ENCODE peak calls at places on chromosomes 2 and 18, in nine cellular contexts. One of them, this sample, is unnamed.

GRCh38 chr2:236239276-236240065 is 24.7 kb downstream of the ASB18 start:
- DNase-seq in effector memory CD4-positive, alpha-beta T cell: no peak
- DNase-seq in K562: no peak
- DNase-seq in pancreas: no peak
- DNase-seq in fibroblast of lung: no peak
- DNase-seq in lung: no peak
- DNase-seq in mesenchymal stem cell: no peak
- DNase-seq in IMR-90: no peak
- DNase-seq in left ventricle myocardium inferior: no peak
- DNase-seq in this sample: no peak

GRCh38 chr2:120066708-120067547 is 54.1 kb downstream of the EPB41L5 start:
- DNase-seq in effector memory CD4-positive, alpha-beta T cell: no peak
- DNase-seq in K562: no peak
- DNase-seq in pancreas: peak; percentile 17
- DNase-seq in fibroblast of lung: peak; percentile 14
- DNase-seq in lung: peak; percentile 32
- DNase-seq in mesenchymal stem cell: peak; percentile 53
- DNase-seq in IMR-90: peak; percentile 66
- DNase-seq in left ventricle myocardium inferior: no peak
- DNase-seq in this sample: peak; percentile 67

GRCh38 chr2:10378189-10378588 is 69.9 kb downstream of the ODC1 start:
- DNase-seq in effector memory CD4-positive, alpha-beta T cell: no peak
- DNase-seq in K562: no peak
- DNase-seq in pancreas: peak; percentile 51
- DNase-seq in fibroblast of lung: no peak
- DNase-seq in lung: no peak
- DNase-seq in mesenchymal stem cell: no peak
- DNase-seq in IMR-90: no peak
- DNase-seq in left ventricle myocardium inferior: no peak
- DNase-seq in this sample: no peak

GRCh38 chr18:22977847-22978701 is 44.9 kb downstream of the RBBP8 start:
- DNase-seq in effector memory CD4-positive, alpha-beta T cell: no peak
- DNase-seq in K562: no peak
- DNase-seq in pancreas: no peak
- DNase-seq in fibroblast of lung: peak; percentile 94
- DNase-seq in lung: no peak
- DNase-seq in mesenchymal stem cell: peak; percentile 80
- DNase-seq in IMR-90: peak; percentile 89
- DNase-seq in left ventricle myocardium inferior: no peak
- DNase-seq in this sample: peak; percentile 13

GRCh38 chr2:144230452-144231085 is 289.4 kb downstream of the ZEB2 start:
- DNase-seq in effector memory CD4-positive, alpha-beta T cell: no peak
- DNase-seq in K562: peak; percentile 30
- DNase-seq in pancreas: no peak
- DNase-seq in fibroblast of lung: no peak
- DNase-seq in lung: no peak
- DNase-seq in mesenchymal stem cell: peak; percentile 25
- DNase-seq in IMR-90: peak; percentile 45
- DNase-seq in left ventricle myocardium inferior: no peak
- DNase-seq in this sample: no peak

GRCh38 chr2:223488814-223489213 is 113.3 kb downstream of the SCG2 start:
- DNase-seq in effector memory CD4-positive, alpha-beta T cell: no peak
- DNase-seq in K562: peak; percentile 13
- DNase-seq in pancreas: no peak
- DNase-seq in fibroblast of lung: peak; percentile 91
- DNase-seq in lung: no peak
- DNase-seq in mesenchymal stem cell: peak; percentile 89
- DNase-seq in IMR-90: peak; percentile 70
- DNase-seq in left ventricle myocardium inferior: no peak
- DNase-seq in this sample: no peak

GRCh38 chr2:5560981-5561380 is 131.2 kb upstream of the SOX11 start:
- DNase-seq in effector memory CD4-positive, alpha-beta T cell: no peak
- DNase-seq in K562: no peak
- DNase-seq in pancreas: no peak
- DNase-seq in fibroblast of lung: peak; percentile 96
- DNase-seq in lung: no peak
- DNase-seq in mesenchymal stem cell: peak; percentile 25
- DNase-seq in IMR-90: peak; percentile 83
- DNase-seq in left ventricle myocardium inferior: no peak
- DNase-seq in this sample: no peak

GRCh38 chr2:170715062-170715931 is at the start of gene SP5:
- DNase-seq in effector memory CD4-positive, alpha-beta T cell: peak; percentile 22
- DNase-seq in K562: peak; percentile 93
- DNase-seq in pancreas: peak; percentile 72
- DNase-seq in fibroblast of lung: peak; percentile 57
- DNase-seq in lung: peak; percentile 76
- DNase-seq in mesenchymal stem cell: peak; percentile 62
- DNase-seq in IMR-90: peak; percentile 29
- DNase-seq in left ventricle myocardium inferior: peak; percentile 25
- DNase-seq in this sample: peak; percentile 55

GRCh38 chr2:174618179-174618578 is 20.6 kb upstream of the WIPF1 start:
- DNase-seq in effector memory CD4-positive, alpha-beta T cell: no peak
- DNase-seq in K562: no peak
- DNase-seq in pancreas: no peak
- DNase-seq in fibroblast of lung: no peak
- DNase-seq in lung: no peak
- DNase-seq in mesenchymal stem cell: no peak
- DNase-seq in IMR-90: no peak
- DNase-seq in left ventricle myocardium inferior: no peak
- DNase-seq in this sample: no peak

GRCh38 chr2:1613731-1614354 is 130.5 kb downstream of the PXDN start:
- DNase-seq in effector memory CD4-positive, alpha-beta T cell: no peak
- DNase-seq in K562: no peak
- DNase-seq in pancreas: no peak
- DNase-seq in fibroblast of lung: peak; percentile 78
- DNase-seq in lung: no peak
- DNase-seq in mesenchymal stem cell: peak; percentile 54
- DNase-seq in IMR-90: peak; percentile 45
- DNase-seq in left ventricle myocardium inferior: peak; percentile 47
- DNase-seq in this sample: no peak

GRCh38 chr2:71608441-71608840 is 155.1 kb downstream of the DYSF start:
- DNase-seq in effector memory CD4-positive, alpha-beta T cell: no peak
- DNase-seq in K562: no peak
- DNase-seq in pancreas: no peak
- DNase-seq in fibroblast of lung: no peak
- DNase-seq in lung: no peak
- DNase-seq in mesenchymal stem cell: no peak
- DNase-seq in IMR-90: no peak
- DNase-seq in left ventricle myocardium inferior: no peak
- DNase-seq in this sample: no peak

GRCh38 chr2:54419386-54419785 is 36.7 kb upstream of the SPTBN1 start:
- DNase-seq in effector memory CD4-positive, alpha-beta T cell: no peak
- DNase-seq in K562: no peak
- DNase-seq in pancreas: no peak
- DNase-seq in fibroblast of lung: no peak
- DNase-seq in lung: no peak
- DNase-seq in mesenchymal stem cell: no peak
- DNase-seq in IMR-90: no peak
- DNase-seq in left ventricle myocardium inferior: no peak
- DNase-seq in this sample: no peak
- H3K4me1 ChIP-seq in effector memory CD4-positive, alpha-beta T cell: no peaks in the 10 kb centered on the region
- H3K4me1 ChIP-seq in K562: peaks cover 10% of the 10 kb centered on the region
- H3K4me1 ChIP-seq in pancreas: no peaks in the 10 kb centered on the region
- H3K4me1 ChIP-seq in fibroblast of lung: peaks cover 4% of the 10 kb centered on the region
- H3K4me1 ChIP-seq in lung: peaks cover 10% of the 10 kb centered on the region
- H3K4me1 ChIP-seq in mesenchymal stem cell: no peaks in the 10 kb centered on the region
- H3K4me1 ChIP-seq in IMR-90: no peaks in the 10 kb centered on the region
- H3K4me1 ChIP-seq in left ventricle myocardium inferior: peaks cover 82% of the 10 kb centered on the region
- H3K4me1 ChIP-seq in this sample: no peaks in the 10 kb centered on the region

DNA sequence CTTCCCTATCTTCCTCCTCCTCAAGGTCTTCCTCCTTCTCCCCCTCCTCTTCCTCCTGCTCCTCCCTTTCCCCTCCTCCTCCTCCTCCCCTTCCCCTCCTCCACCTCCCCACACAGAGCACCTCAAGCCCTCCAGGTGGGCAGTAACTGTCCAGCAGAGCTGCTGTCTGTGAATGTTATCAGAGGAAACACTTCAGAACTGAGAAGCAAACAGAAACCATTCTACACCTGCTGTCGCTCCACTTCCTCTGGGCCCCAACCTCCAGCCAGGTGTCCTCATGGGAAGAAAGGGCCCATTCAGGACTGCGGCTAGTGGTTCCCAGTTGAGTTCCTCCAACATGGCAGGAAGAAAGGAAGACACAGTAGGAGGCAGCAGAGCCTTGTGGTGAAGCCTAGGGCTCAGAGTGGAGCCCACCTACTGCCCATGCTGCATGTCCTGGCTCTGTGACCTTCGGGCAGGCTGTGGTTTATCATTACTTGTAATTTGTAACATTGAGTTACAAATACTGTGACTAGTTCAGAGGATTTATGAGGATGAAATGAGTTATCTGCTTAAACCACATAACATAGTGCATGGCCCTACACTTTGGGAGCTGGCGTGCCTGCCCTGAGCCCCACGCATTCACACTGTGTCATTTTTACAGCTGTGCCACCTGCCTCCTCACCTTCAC is 165.9 kb upstream of the ID2 start:
- DNase-seq in effector memory CD4-positive, alpha-beta T cell: no peak
- DNase-seq in K562: no peak
- DNase-seq in pancreas: no peak
- DNase-seq in fibroblast of lung: no peak
- DNase-seq in lung: no peak
- DNase-seq in mesenchymal stem cell: no peak
- DNase-seq in IMR-90: no peak
- DNase-seq in left ventricle myocardium inferior: no peak
- DNase-seq in this sample: no peak
- H3K4me1 ChIP-seq in effector memory CD4-positive, alpha-beta T cell: peaks cover 19% of the 10 kb centered on the region
- H3K4me1 ChIP-seq in K562: no peaks in the 10 kb centered on the region
- H3K4me1 ChIP-seq in pancreas: no peaks in the 10 kb centered on the region
- H3K4me1 ChIP-seq in fibroblast of lung: no peaks in the 10 kb centered on the region
- H3K4me1 ChIP-seq in lung: peaks cover 6% of the 10 kb centered on the region
- H3K4me1 ChIP-seq in mesenchymal stem cell: peaks cover 3% of the 10 kb centered on the region
- H3K4me1 ChIP-seq in IMR-90: peaks cover 3% of the 10 kb centered on the region
- H3K4me1 ChIP-seq in left ventricle myocardium inferior: peaks cover 27% of the 10 kb centered on the region
- H3K4me1 ChIP-seq in this sample: no peaks in the 10 kb centered on the region

GRCh38 chr2:233402346-233402745 is 48.1 kb downstream of the DGKD start:
- DNase-seq in effector memory CD4-positive, alpha-beta T cell: no peak
- DNase-seq in K562: no peak
- DNase-seq in pancreas: no peak
- DNase-seq in fibroblast of lung: no peak
- DNase-seq in lung: no peak
- DNase-seq in mesenchymal stem cell: no peak
- DNase-seq in IMR-90: no peak
- DNase-seq in left ventricle myocardium inferior: no peak
- DNase-seq in this sample: no peak

GRCh38 chr2:233402774-233403173 is 48.5 kb downstream of the DGKD start:
- DNase-seq in effector memory CD4-positive, alpha-beta T cell: no peak
- DNase-seq in K562: no peak
- DNase-seq in pancreas: no peak
- DNase-seq in fibroblast of lung: no peak
- DNase-seq in lung: no peak
- DNase-seq in mesenchymal stem cell: no peak
- DNase-seq in IMR-90: no peak
- DNase-seq in left ventricle myocardium inferior: no peak
- DNase-seq in this sample: no peak

GRCh38 chr2:233400341-233400740 is 46.0 kb downstream of the DGKD start:
- DNase-seq in effector memory CD4-positive, alpha-beta T cell: no peak
- DNase-seq in K562: no peak
- DNase-seq in pancreas: no peak
- DNase-seq in fibroblast of lung: no peak
- DNase-seq in lung: no peak
- DNase-seq in mesenchymal stem cell: no peak
- DNase-seq in IMR-90: no peak
- DNase-seq in left ventricle myocardium inferior: no peak
- DNase-seq in this sample: no peak

GRCh38 chr2:233399306-233400225 is 45.3 kb downstream of the DGKD start:
- DNase-seq in effector memory CD4-positive, alpha-beta T cell: peak; percentile 22
- DNase-seq in K562: no peak
- DNase-seq in pancreas: no peak
- DNase-seq in fibroblast of lung: no peak
- DNase-seq in lung: no peak
- DNase-seq in mesenchymal stem cell: no peak
- DNase-seq in IMR-90: no peak
- DNase-seq in left ventricle myocardium inferior: no peak
- DNase-seq in this sample: no peak

DNA sequence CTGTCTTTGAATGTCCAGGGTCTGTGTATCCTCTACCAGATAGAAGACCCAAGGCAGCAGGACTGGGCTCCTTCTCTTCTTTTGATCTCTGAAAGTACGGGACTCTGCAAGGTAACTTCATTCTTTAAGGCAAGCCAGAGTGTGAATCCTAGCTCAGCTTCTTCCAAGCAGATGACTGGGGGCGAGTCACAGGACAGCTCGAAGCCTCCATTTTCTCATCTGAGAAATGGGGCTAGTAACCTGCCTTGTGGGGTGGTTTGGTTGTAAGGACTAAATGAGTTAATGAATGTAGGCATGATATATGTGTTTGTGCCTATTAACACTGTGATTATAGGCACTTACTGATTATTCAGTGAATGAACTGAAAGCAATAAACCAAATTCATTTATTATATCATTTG is 46.7 kb downstream of the DGKD start:
- DNase-seq in effector memory CD4-positive, alpha-beta T cell: no peak
- DNase-seq in K562: no peak
- DNase-seq in pancreas: no peak
- DNase-seq in fibroblast of lung: no peak
- DNase-seq in lung: no peak
- DNase-seq in mesenchymal stem cell: no peak
- DNase-seq in IMR-90: no peak
- DNase-seq in left ventricle myocardium inferior: no peak
- DNase-seq in this sample: no peak
- H3K4me1 ChIP-seq in effector memory CD4-positive, alpha-beta T cell: peaks cover 23% of the 10 kb centered on the region
- H3K4me1 ChIP-seq in K562: no peaks in the 10 kb centered on the region
- H3K4me1 ChIP-seq in pancreas: no peaks in the 10 kb centered on the region
- H3K4me1 ChIP-seq in fibroblast of lung: no peaks in the 10 kb centered on the region
- H3K4me1 ChIP-seq in lung: peaks cover 8% of the 10 kb centered on the region
- H3K4me1 ChIP-seq in mesenchymal stem cell: peaks cover 6% of the 10 kb centered on the region
- H3K4me1 ChIP-seq in IMR-90: no peaks in the 10 kb centered on the region
- H3K4me1 ChIP-seq in left ventricle myocardium inferior: peaks cover 6% of the 10 kb centered on the region
- H3K4me1 ChIP-seq in this sample: no peaks in the 10 kb centered on the region

DNA sequence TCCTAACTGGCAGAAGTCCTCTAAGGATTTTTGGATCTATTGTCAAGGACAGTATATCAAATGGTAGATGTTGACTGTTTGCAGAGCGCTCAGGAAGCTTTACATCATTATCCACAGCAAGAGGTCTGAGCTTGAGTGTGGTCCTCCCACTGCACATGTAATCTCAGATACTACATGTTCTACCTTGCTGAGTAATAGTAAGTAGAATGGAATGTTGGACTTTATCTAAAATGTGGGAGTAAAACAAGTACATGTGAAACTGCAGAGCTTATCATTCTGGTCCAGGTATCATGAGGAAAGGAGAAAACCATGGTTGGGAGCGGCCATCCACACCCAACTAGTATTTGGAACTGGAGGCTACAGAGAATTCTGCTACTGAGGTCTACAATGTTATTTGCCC is 19.3 kb upstream of the CD28 start:
- DNase-seq in effector memory CD4-positive, alpha-beta T cell: no peak
- DNase-seq in K562: no peak
- DNase-seq in pancreas: no peak
- DNase-seq in fibroblast of lung: peak; percentile 84
- DNase-seq in lung: no peak
- DNase-seq in mesenchymal stem cell: no peak
- DNase-seq in IMR-90: peak; percentile 31
- DNase-seq in left ventricle myocardium inferior: no peak
- DNase-seq in this sample: no peak
- H3K4me1 ChIP-seq in effector memory CD4-positive, alpha-beta T cell: no peaks in the 10 kb centered on the region
- H3K4me1 ChIP-seq in K562: no peaks in the 10 kb centered on the region
- H3K4me1 ChIP-seq in pancreas: no peaks in the 10 kb centered on the region
- H3K4me1 ChIP-seq in fibroblast of lung: peaks cover 37% of the 10 kb centered on the region
- H3K4me1 ChIP-seq in lung: peaks cover 14% of the 10 kb centered on the region
- H3K4me1 ChIP-seq in mesenchymal stem cell: peaks cover 7% of the 10 kb centered on the region
- H3K4me1 ChIP-seq in IMR-90: peaks cover 26% of the 10 kb centered on the region
- H3K4me1 ChIP-seq in left ventricle myocardium inferior: peaks cover 100% of the 10 kb centered on the region
- H3K4me1 ChIP-seq in this sample: no peaks in the 10 kb centered on the region